ENCODE peak calls at places on chromosomes 13 and 19, in ten cellular contexts. Q, C, H, A, X, B, V, G, E and O are unnamed samples.
A peak's percentile ranks its signal among the peaks of the same experiment; 100 is the strongest.

GRCh38 chr13:74226791-74227475 is 92.7 kb upstream of the KLF12 start:
- DNase-seq in Q (no peak), C (no peak), H (peak; percentile 48), A (no peak), X (no peak), B (no peak), V (no peak), G (no peak), E (no peak), O (no peak)

GRCh38 chr19:33673996-33674395 is 52.2 kb downstream of the CHST8 start:
- DNase-seq in Q (no peak), C (no peak), H (no peak), A (no peak), X (no peak), B (no peak), V (no peak), G (no peak), E (no peak), O (no peak)

GRCh38 chr19:48539503-48540096 is 12.4 kb upstream of the SULT2B1 start:
- DNase-seq in Q (peak; percentile 96), C (peak; percentile 29), H (peak; percentile 85), A (peak; percentile 54), X (peak; percentile 51), B (no peak), V (peak; percentile 99), G (no peak), E (peak; percentile 34), O (peak; percentile 33)

GRCh38 chr13:57624565-57625435 is 6.7 kb upstream of the PCDH17 start:
- DNase-seq in Q (peak; percentile 72), C (no peak), H (peak; percentile 33), A (no peak), X (peak; percentile 34), B (peak; percentile 37), V (peak; percentile 88), G (no peak), E (peak; percentile 55), O (peak; percentile 68)

GRCh38 chr19:50877338-50877737 is 4.1 kb downstream of the KLK2 start:
- DNase-seq in Q (peak; percentile 86), C (no peak), H (no peak), A (no peak), X (no peak), B (no peak), V (no peak), G (no peak), E (no peak), O (no peak)

GRCh38 chr13:27678306-27679040 is 56.8 kb downstream of the POLR1D start:
- DNase-seq in Q (peak; percentile 77), C (no peak), H (no peak), A (no peak), X (peak; percentile 85), B (no peak), V (no peak), G (no peak), E (peak; percentile 43), O (no peak)

GRCh38 chr19:49862411-49863253 is 4.7 kb downstream of the PNKP start:
- DNase-seq in Q (peak; percentile 53), C (no peak), H (no peak), A (peak; percentile 33), X (no peak), B (no peak), V (no peak), G (no peak), E (no peak), O (no peak)

GRCh38 chr13:99961634-99962033 is 9.9 kb downstream of the ZIC5 start:
- DNase-seq in Q (peak; percentile 71), C (no peak), H (no peak), A (no peak), X (no peak), B (no peak), V (no peak), G (no peak), E (no peak), O (no peak)

GRCh38 chr19:31761281-31761913 is 412.2 kb upstream of the TSHZ3 start:
- DNase-seq in Q (no peak), C (no peak), H (no peak), A (no peak), X (no peak), B (no peak), V (no peak), G (no peak), E (no peak), O (no peak)

GRCh38 chr13:46728777-46729176 is 68.2 kb downstream of the ESD start:
- DNase-seq in Q (peak; percentile 23), C (no peak), H (no peak), A (no peak), X (peak; percentile 8), B (no peak), V (no peak), G (no peak), E (peak; percentile 12), O (no peak)

GRCh38 chr13:77312311-77312710 is 14.6 kb downstream of the MYCBP2 start:
- DNase-seq in Q (no peak), C (no peak), H (no peak), A (no peak), X (no peak), B (no peak), V (no peak), G (no peak), E (no peak), O (no peak)